ENCODE peak calls at places on chromosomes 11 and 22, in five cellular contexts. N is transverse colon, A is mucosa of descending colon, B is GM23338, R is fibroblast of pulmonary artery. S is an unnamed sample.

GRCh38 chr11:129324533-129325175 is 51.0 kb upstream of the BARX2 start:
- DNase-seq in R (no peak), B (no peak), N (peak), A (peak), S (no peak)

GRCh38 chr22:26709617-26710390 is 52.4 kb downstream of the MIAT start:
- DNase-seq in R (peak), A (no peak), B (no peak), N (no peak), S (no peak)

GRCh38 chr22:37484115-37485005 is 1.8 kb downstream of the MFNG start:
- DNase-seq in R (no peak), A (peak), B (no peak), N (peak), S (peak)

GRCh38 chr11:60838132-60838531 is 3.8 kb upstream of the CCDC86 start:
- DNase-seq in B (peak), R (peak), A (no peak), N (no peak), S (no peak)

GRCh38 chr11:96782632-96783031 is 392.8 kb downstream of the JRKL start:
- DNase-seq in N (no peak), R (no peak), B (no peak), A (no peak), S (no peak)

GRCh38 chr11:58781345-58781744 is 49.6 kb upstream of the GLYAT start:
- DNase-seq in A (no peak), R (no peak), N (no peak), B (no peak), S (no peak)

GRCh38 chr11:44316388-44317240 is 6.7 kb upstream of the ALX4 start:
- DNase-seq in N (no peak), B (peak), R (no peak), A (no peak), S (no peak)

GRCh38 chr11:83020942-83021779 is 50.5 kb downstream of the RAB30 start:
- DNase-seq in N (no peak), R (no peak), B (no peak), A (no peak), S (no peak)

GRCh38 chr11:60902625-60903024 is 3.8 kb downstream of the PRPF19 start:
- DNase-seq in A (no peak), B (no peak), N (no peak), R (no peak), S (no peak)

GRCh38 chr22:19942071-19942885 is 660 bp upstream of the TXNRD2 start:
- DNase-seq in N (no peak), B (no peak), R (peak), A (peak), S (no peak)

GRCh38 chr11:13963949-13964770 is 1.6 kb downstream of the SPON1 start:
- DNase-seq in R (no peak), A (peak), B (peak), N (peak), S (peak)

GRCh38 chr11:8167796-8168195 is 1.0 kb downstream of the RIC3 start:
- DNase-seq in A (no peak), B (no peak), R (peak), N (no peak), S (no peak)

GRCh38 chr11:74566386-74566960 is 25.9 kb upstream of the POLD3 start:
- DNase-seq in A (no peak), N (no peak), B (no peak), R (no peak), S (no peak)

GRCh38 chr11:36689442-36689841 is 91.4 kb upstream of the RAG2 start:
- DNase-seq in N (no peak), A (no peak), B (no peak), R (no peak), S (no peak)

GRCh38 chr11:37988031-37988430 is 1390.0 kb upstream of the RAG2 start:
- DNase-seq in B (no peak), A (no peak), R (peak), N (no peak), S (no peak)

GRCh38 chr22:42172385-42173172 is 42.0 kb upstream of the CYP2D6 start:
- DNase-seq in B (no peak), A (no peak), N (peak), R (no peak), S (no peak)

GRCh38 chr11:72072348-72072747 is 8.0 kb downstream of the NUMA1 start:
- DNase-seq in R (peak), B (peak), N (no peak), A (no peak), S (no peak)

GRCh38 chr11:84503503-84503902 is 1123.6 kb downstream of the DLG2 start:
- DNase-seq in A (no peak), N (no peak), B (no peak), R (no peak), S (no peak)

GRCh38 chr11:9990221-9990973 is 303.6 kb downstream of the SBF2 start:
- DNase-seq in N (no peak), R (no peak), A (no peak), B (peak), S (no peak)

GRCh38 chr11:10456519-10456918 is 1.5 kb downstream of the AMPD3 start:
- DNase-seq in B (no peak), N (no peak), R (no peak), A (no peak), S (no peak)

GRCh38 chr11:124115782-124116616 is 749 bp downstream of the VWA5A start:
- DNase-seq in A (peak), N (peak), R (no peak), B (peak), S (no peak)

GRCh38 chr22:28992565-28993326 is 68.9 kb downstream of the C22orf31 start:
- DNase-seq in B (no peak), R (no peak), A (no peak), N (no peak), S (no peak)
- TF ChIP-seq CTCF in B (no peak), R (no peak), A (no peak), N (no peak), S (no peak)

DNA sequence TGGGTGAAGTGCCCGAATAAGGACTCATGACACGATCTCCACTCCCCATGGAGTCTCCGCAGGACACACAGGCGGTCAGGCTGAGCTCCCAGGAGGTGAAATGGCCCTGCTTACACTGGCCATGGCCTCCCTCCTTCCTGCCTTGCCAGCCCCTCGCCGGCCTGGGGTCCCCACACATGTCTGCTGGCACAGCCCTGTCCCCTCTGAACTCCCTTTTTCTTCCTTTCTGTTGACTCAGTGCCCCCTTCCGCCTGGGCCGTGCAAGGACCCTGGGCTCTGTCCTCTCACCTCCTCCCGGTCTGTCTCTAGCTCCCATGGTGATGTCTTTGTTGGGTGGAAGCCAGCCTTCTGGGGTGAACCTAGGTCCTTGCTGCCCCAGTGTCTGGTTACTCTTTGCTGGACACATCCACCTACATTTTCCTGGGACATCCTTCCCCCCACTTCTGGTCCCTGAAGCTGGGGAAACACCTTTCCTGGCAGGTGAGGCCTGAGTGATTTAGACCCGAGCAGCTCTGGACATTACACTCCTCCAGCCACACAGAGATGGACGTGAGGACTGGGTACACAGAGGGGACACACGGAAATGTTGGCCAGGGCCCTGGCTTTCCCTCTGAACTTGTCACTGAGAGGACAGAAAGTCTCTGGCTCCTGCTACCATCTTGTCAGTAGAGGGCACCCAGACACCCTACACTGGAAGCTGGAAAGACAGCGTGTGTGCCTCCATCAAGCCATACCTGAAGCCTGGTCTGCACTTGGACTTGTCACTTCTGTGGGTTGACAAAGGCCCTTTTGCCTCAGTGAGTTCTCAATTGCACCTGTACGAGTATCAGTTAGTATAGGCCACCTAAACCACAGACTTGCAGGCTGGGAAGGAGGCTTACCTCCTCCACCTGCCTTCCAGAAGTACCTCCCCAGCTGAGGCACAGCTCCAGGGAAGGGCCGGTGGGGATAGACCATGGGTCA is 864.3 kb downstream of the TBC1D22A start:
- DNase-seq in N (no peak), R (no peak), A (no peak), B (no peak), S (no peak)
- TF ChIP-seq CTCF in N (no peak), R (no peak), A (no peak), B (no peak), S (no peak)

DNA sequence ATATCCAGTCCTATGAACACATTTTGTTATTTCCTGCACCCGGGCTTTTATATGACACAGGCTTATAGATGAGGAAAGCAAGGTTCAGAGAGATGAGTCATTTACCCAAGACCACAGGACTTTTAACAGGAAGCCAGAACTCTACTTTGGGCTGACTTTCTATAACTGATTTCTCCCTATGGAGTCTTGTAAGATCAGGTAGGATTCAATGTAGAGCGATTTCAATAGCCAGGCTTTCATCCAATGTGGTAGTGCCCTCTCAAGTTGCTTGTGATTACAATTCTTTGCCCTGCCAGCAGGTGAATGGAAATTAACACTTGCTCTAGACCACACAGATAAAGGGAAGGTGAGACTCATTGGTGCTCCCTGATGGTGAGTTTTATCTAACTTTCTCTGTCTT is 378.3 kb downstream of the INSC start:
- DNase-seq in R (no peak), N (no peak), B (peak), A (no peak), S (no peak)
- TF ChIP-seq CTCF in R (no peak), N (no peak), B (peak), A (no peak), S (no peak)

DNA sequence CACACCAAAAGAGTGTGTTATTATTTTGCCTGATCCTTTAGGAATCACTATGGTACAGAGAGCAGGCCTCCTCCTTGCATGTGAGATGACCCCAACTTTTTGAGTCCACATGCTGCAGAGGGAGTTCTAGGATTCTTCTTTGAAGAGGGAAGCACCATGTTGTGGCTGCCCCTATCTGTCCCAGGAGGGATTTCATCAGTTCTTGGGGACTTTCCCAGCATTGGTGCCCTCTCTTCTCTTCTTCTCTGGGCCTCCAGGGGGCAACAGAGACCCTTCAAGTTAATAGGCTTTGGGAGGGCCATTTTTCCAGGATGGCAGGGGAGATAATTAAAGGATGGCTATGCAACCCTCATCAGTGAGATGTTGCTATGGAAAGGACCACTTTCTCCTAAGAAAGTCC is 3.6 kb downstream of the MMP1 start:
- DNase-seq in N (no peak), B (peak), A (no peak), R (peak), S (peak)
- TF ChIP-seq CTCF in N (no peak), B (peak), A (no peak), R (peak), S (peak)

GRCh38 chr11:1231396-1232327 is 8.8 kb downstream of the MUC5B start:
- DNase-seq in R (no peak), A (peak), B (no peak), N (peak), S (no peak)

GRCh38 chr11:1234771-1235614 is 12.1 kb downstream of the MUC5B start:
- DNase-seq in A (peak), R (no peak), N (peak), B (no peak), S (no peak)

GRCh38 chr11:1232328-1233321 is 9.8 kb downstream of the MUC5B start:
- DNase-seq in N (peak), R (no peak), B (no peak), A (peak), S (no peak)

GRCh38 chr11:1234054-1234720 is 11.3 kb downstream of the MUC5B start:
- DNase-seq in N (peak), R (no peak), B (no peak), A (peak), S (no peak)

DNA sequence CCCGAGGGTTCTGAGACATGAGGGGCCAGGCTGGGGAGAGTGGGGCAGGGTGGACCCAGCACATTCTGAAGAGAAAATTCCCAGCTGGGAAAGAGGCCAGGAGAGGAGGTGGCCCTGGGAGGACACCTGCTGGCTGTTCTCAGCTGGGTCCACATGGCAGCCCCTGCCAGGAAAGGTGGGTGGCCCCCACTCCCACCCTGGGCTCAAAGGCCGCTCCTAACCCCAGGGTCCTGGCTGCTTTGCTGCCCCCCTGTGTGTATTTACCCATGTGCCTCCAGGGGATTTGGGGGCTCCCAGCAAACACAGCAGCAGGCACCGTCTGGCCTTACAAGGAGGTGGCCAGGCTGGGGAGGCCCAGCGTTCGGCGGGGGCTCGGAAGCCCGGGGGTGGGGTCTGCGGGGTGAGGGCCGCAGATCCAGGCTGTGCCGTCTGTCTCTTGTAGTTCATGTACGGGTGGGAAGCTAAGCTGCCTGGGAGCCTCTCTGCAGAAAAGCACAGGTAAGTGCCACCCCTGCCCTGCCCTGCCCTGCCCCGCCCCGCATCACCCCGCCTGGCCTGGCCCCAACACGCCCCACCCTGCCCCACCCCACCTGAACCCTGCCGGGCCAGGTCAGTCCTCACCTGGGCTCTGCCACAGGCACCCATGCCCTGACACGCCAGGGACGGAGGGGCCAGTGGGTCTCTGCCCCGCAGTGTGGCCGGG is 10.6 kb downstream of the MUC5B start:
- DNase-seq in R (no peak), N (peak), B (no peak), A (peak), S (no peak)
- TF ChIP-seq CTCF in R (no peak), N (no peak), B (no peak), A (no peak), S (no peak)

GRCh38 chr11:69592986-69593385 is 48.0 kb upstream of the CCND1 start:
- DNase-seq in A (no peak), B (no peak), R (no peak), N (no peak), S (no peak)

GRCh38 chr11:69584160-69584559 is 56.8 kb upstream of the CCND1 start:
- DNase-seq in R (no peak), B (no peak), N (no peak), A (no peak), S (no peak)

GRCh38 chr11:69585385-69585784 is 55.6 kb upstream of the CCND1 start:
- DNase-seq in A (no peak), N (no peak), B (no peak), R (no peak), S (no peak)

GRCh38 chr11:69587454-69588081 is 53.4 kb upstream of the CCND1 start:
- DNase-seq in R (peak), A (no peak), B (no peak), N (no peak), S (no peak)

DNA sequence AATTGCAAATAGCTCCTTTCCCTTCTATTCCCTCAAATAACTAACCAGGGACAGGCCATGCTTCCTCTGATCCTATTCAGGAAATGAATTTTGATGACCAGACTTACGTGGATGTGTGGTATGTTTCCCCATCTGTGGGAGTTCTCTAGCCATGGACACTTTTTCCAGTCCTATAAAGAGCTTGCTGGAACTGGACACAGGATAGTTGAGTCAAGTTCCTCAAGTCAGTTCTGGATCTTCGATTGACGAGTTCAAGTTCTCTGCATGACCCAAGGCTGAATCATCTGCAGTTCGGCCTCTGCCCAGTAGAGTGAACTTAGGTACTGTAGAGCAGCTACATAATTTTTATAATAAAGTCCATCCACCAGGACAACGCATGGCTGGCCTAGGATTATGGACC is 52.7 kb upstream of the CCND1 start:
- DNase-seq in B (peak), R (peak), A (no peak), N (no peak), S (no peak)
- TF ChIP-seq CTCF in B (no peak), R (peak), A (no peak), N (no peak), S (no peak)

GRCh38 chr11:116831790-116832349 is 2.2 kb downstream of the APOC3 start:
- DNase-seq in R (no peak), A (no peak), N (no peak), B (no peak), S (no peak)

GRCh38 chr11:116830184-116830912 is 641 bp downstream of the APOC3 start:
- DNase-seq in R (no peak), N (no peak), B (no peak), A (no peak), S (no peak)

GRCh38 chr11:116833816-116834534 is 3.4 kb downstream of the APOA1 start:
- DNase-seq in A (no peak), B (no peak), R (no peak), N (no peak), S (no peak)

GRCh38 chr11:116833491-116833815 is 3.7 kb downstream of the APOC3 start:
- DNase-seq in A (no peak), B (no peak), N (no peak), R (no peak), S (no peak)

GRCh38 chr11:116832350-116833290 is 2.9 kb downstream of the APOC3 start:
- DNase-seq in R (no peak), B (no peak), N (no peak), A (no peak), S (no peak)
- TF ChIP-seq CTCF in R (no peak), B (peak), N (no peak), A (no peak), S (no peak)

S was measured in GM13976.